ENCODE peak calls at places on chromosomes 2 and 18, in seven cellular contexts. One of them, this sample, is unnamed.
A peak's percentile ranks its signal among the peaks of the same experiment; 100 is the strongest.

GRCh38 chr18:52136532-52136931 is 203.5 kb upstream of the DCC start:
- DNase-seq in MV-4-11: no peak
- DNase-seq in ELR: no peak
- DNase-seq in neural crest cell: no peak
- DNase-seq in hippocampal formation: no peak
- DNase-seq in Peyer's patch: no peak
- DNase-seq in IMR-90: no peak
- DNase-seq in this sample: no peak

GRCh38 chr2:180463608-180464007 is 456.5 kb upstream of the CWC22 start:
- DNase-seq in MV-4-11: no peak
- DNase-seq in ELR: no peak
- DNase-seq in neural crest cell: no peak
- DNase-seq in hippocampal formation: no peak
- DNase-seq in Peyer's patch: no peak
- DNase-seq in IMR-90: no peak
- DNase-seq in this sample: no peak

GRCh38 chr2:219737270-219737691 is 109.9 kb downstream of the SLC4A3 start:
- DNase-seq in MV-4-11: no peak
- DNase-seq in ELR: peak; percentile 27
- DNase-seq in neural crest cell: no peak
- DNase-seq in hippocampal formation: no peak
- DNase-seq in Peyer's patch: no peak
- DNase-seq in IMR-90: peak; percentile 43
- DNase-seq in this sample: no peak

GRCh38 chr2:100730290-100730868 is 89.6 kb upstream of the NPAS2 start:
- DNase-seq in MV-4-11: peak; percentile 56
- DNase-seq in ELR: peak; percentile 88
- DNase-seq in neural crest cell: peak; percentile 21
- DNase-seq in hippocampal formation: no peak
- DNase-seq in Peyer's patch: no peak
- DNase-seq in IMR-90: peak; percentile 77
- DNase-seq in this sample: no peak

GRCh38 chr18:79511671-79512301 is 116.1 kb downstream of the NFATC1 start:
- DNase-seq in MV-4-11: no peak
- DNase-seq in ELR: no peak
- DNase-seq in neural crest cell: no peak
- DNase-seq in hippocampal formation: no peak
- DNase-seq in Peyer's patch: peak; percentile 13
- DNase-seq in IMR-90: no peak
- DNase-seq in this sample: no peak

GRCh38 chr2:108417254-108417653 is 31.8 kb upstream of the GCC2 start:
- DNase-seq in MV-4-11: no peak
- DNase-seq in ELR: peak; percentile 16
- DNase-seq in neural crest cell: no peak
- DNase-seq in hippocampal formation: no peak
- DNase-seq in Peyer's patch: no peak
- DNase-seq in IMR-90: no peak
- DNase-seq in this sample: no peak

GRCh38 chr2:62056341-62056740 is 139.6 kb upstream of the B3GNT2 start:
- DNase-seq in MV-4-11: no peak
- DNase-seq in ELR: no peak
- DNase-seq in neural crest cell: no peak
- DNase-seq in hippocampal formation: no peak
- DNase-seq in Peyer's patch: no peak
- DNase-seq in IMR-90: no peak
- DNase-seq in this sample: no peak

GRCh38 chr2:46018773-46019593 is 278.2 kb upstream of the EPAS1 start:
- DNase-seq in MV-4-11: no peak
- DNase-seq in ELR: no peak
- DNase-seq in neural crest cell: no peak
- DNase-seq in hippocampal formation: no peak
- DNase-seq in Peyer's patch: no peak
- DNase-seq in IMR-90: no peak
- DNase-seq in this sample: no peak

GRCh38 chr2:219844756-219845155 is 217.3 kb downstream of the SLC4A3 start:
- DNase-seq in MV-4-11: peak; percentile 48
- DNase-seq in ELR: no peak
- DNase-seq in neural crest cell: no peak
- DNase-seq in hippocampal formation: no peak
- DNase-seq in Peyer's patch: no peak
- DNase-seq in IMR-90: no peak
- DNase-seq in this sample: no peak

GRCh38 chr2:111231532-111232252 is 111.0 kb downstream of the BCL2L11 start:
- DNase-seq in MV-4-11: no peak
- DNase-seq in ELR: no peak
- DNase-seq in neural crest cell: no peak
- DNase-seq in hippocampal formation: no peak
- DNase-seq in Peyer's patch: no peak
- DNase-seq in IMR-90: no peak
- DNase-seq in this sample: no peak

GRCh38 chr2:100058014-100058310 is 84.4 kb downstream of the AFF3 start:
- DNase-seq in MV-4-11: no peak
- DNase-seq in ELR: peak; percentile 40
- DNase-seq in neural crest cell: no peak
- DNase-seq in hippocampal formation: no peak
- DNase-seq in Peyer's patch: no peak
- DNase-seq in IMR-90: peak; percentile 49
- DNase-seq in this sample: no peak

GRCh38 chr2:39871291-39871761 is 92.3 kb upstream of the THUMPD2 start:
- DNase-seq in MV-4-11: peak; percentile 7
- DNase-seq in ELR: peak; percentile 95
- DNase-seq in neural crest cell: no peak
- DNase-seq in hippocampal formation: no peak
- DNase-seq in Peyer's patch: no peak
- DNase-seq in IMR-90: peak; percentile 90
- DNase-seq in this sample: no peak

GRCh38 chr2:65722028-65722427 is 289.6 kb upstream of the SPRED2 start:
- DNase-seq in MV-4-11: no peak
- DNase-seq in ELR: peak; percentile 6
- DNase-seq in neural crest cell: peak; percentile 42
- DNase-seq in hippocampal formation: no peak
- DNase-seq in Peyer's patch: no peak
- DNase-seq in IMR-90: peak; percentile 10
- DNase-seq in this sample: no peak

GRCh38 chr18:75860166-75860565 is 432.7 kb upstream of the SMIM21 start:
- DNase-seq in MV-4-11: no peak
- DNase-seq in ELR: no peak
- DNase-seq in neural crest cell: no peak
- DNase-seq in hippocampal formation: no peak
- DNase-seq in Peyer's patch: no peak
- DNase-seq in IMR-90: no peak
- DNase-seq in this sample: no peak

GRCh38 chr2:9400268-9401058 is 22.9 kb downstream of the ITGB1BP1 start:
- DNase-seq in MV-4-11: no peak
- DNase-seq in ELR: no peak
- DNase-seq in neural crest cell: no peak
- DNase-seq in hippocampal formation: no peak
- DNase-seq in Peyer's patch: no peak
- DNase-seq in IMR-90: no peak
- DNase-seq in this sample: no peak

GRCh38 chr2:53210538-53210937 is 557.1 kb upstream of the CHAC2 start:
- DNase-seq in MV-4-11: no peak
- DNase-seq in ELR: peak; percentile 33
- DNase-seq in neural crest cell: no peak
- DNase-seq in hippocampal formation: no peak
- DNase-seq in Peyer's patch: no peak
- DNase-seq in IMR-90: no peak
- DNase-seq in this sample: no peak

GRCh38 chr2:68319397-68320117 is at the start of gene CNRIP1:
- DNase-seq in MV-4-11: no peak
- DNase-seq in ELR: peak; percentile 91
- DNase-seq in neural crest cell: peak; percentile 61
- DNase-seq in hippocampal formation: peak; percentile 57
- DNase-seq in Peyer's patch: no peak
- DNase-seq in IMR-90: peak; percentile 83
- DNase-seq in this sample: peak; percentile 85

GRCh38 chr2:17672583-17673317 is 80.9 kb downstream of the SMC6 start:
- DNase-seq in MV-4-11: no peak
- DNase-seq in ELR: peak; percentile 87
- DNase-seq in neural crest cell: no peak
- DNase-seq in hippocampal formation: no peak
- DNase-seq in Peyer's patch: no peak
- DNase-seq in IMR-90: peak; percentile 79
- DNase-seq in this sample: no peak

GRCh38 chr2:60959501-60959900 is 58.0 kb upstream of the PEX13 start:
- DNase-seq in MV-4-11: no peak
- DNase-seq in ELR: no peak
- DNase-seq in neural crest cell: no peak
- DNase-seq in hippocampal formation: no peak
- DNase-seq in Peyer's patch: no peak
- DNase-seq in IMR-90: no peak
- DNase-seq in this sample: no peak

GRCh38 chr2:236969767-236970655 is 115.7 kb upstream of the COPS8 start:
- DNase-seq in MV-4-11: no peak
- DNase-seq in ELR: no peak
- DNase-seq in neural crest cell: no peak
- DNase-seq in hippocampal formation: no peak
- DNase-seq in Peyer's patch: no peak
- DNase-seq in IMR-90: no peak
- DNase-seq in this sample: no peak

GRCh38 chr2:64586883-64587481 is 62.9 kb downstream of the AFTPH start:
- DNase-seq in MV-4-11: peak; percentile 42
- DNase-seq in ELR: peak; percentile 72
- DNase-seq in neural crest cell: no peak
- DNase-seq in hippocampal formation: no peak
- DNase-seq in Peyer's patch: no peak
- DNase-seq in IMR-90: peak; percentile 72
- DNase-seq in this sample: no peak

This sample was measured in nucleus accumbens.